ENCODE peak calls at places on chromosome 5, in ten cellular contexts. One of them, this sample, is unnamed.

GRCh38 chr5:94391996-94392395 is 226.4 kb downstream of the KIAA0825 start:
- DNase-seq in transverse colon: no peak
- DNase-seq in H1: no peak
- DNase-seq in stomach: no peak
- DNase-seq in sigmoid colon: no peak
- DNase-seq in HepG2: no peak
- DNase-seq in suprapubic skin: no peak
- DNase-seq in A549: no peak
- DNase-seq in tibial nerve: no peak
- DNase-seq in ovary: no peak
- DNase-seq in this sample: no peak

GRCh38 chr5:115511632-115512031 is 32.9 kb downstream of the FEM1C start:
- DNase-seq in suprapubic skin: no peak
- DNase-seq in HepG2: no peak
- DNase-seq in ovary: no peak
- DNase-seq in tibial nerve: no peak
- DNase-seq in sigmoid colon: no peak
- DNase-seq in transverse colon: no peak
- DNase-seq in stomach: no peak
- DNase-seq in A549: no peak
- DNase-seq in H1: no peak
- DNase-seq in this sample: no peak

GRCh38 chr5:94693043-94693822 is 74.8 kb downstream of the SLF1 start:
- DNase-seq in tibial nerve: no peak
- DNase-seq in suprapubic skin: no peak
- DNase-seq in sigmoid colon: no peak
- DNase-seq in A549: no peak
- DNase-seq in stomach: no peak
- DNase-seq in HepG2: peak
- DNase-seq in ovary: no peak
- DNase-seq in transverse colon: no peak
- DNase-seq in H1: no peak
- DNase-seq in this sample: no peak

GRCh38 chr5:143168171-143168681 is 235.3 kb downstream of the NR3C1 start:
- DNase-seq in tibial nerve: no peak
- DNase-seq in sigmoid colon: no peak
- DNase-seq in A549: no peak
- DNase-seq in suprapubic skin: no peak
- DNase-seq in ovary: no peak
- DNase-seq in HepG2: no peak
- DNase-seq in stomach: no peak
- DNase-seq in H1: no peak
- DNase-seq in transverse colon: no peak
- DNase-seq in this sample: no peak

GRCh38 chr5:134450374-134450773 is 38.7 kb upstream of the CDKN2AIPNL start:
- DNase-seq in suprapubic skin: no peak
- DNase-seq in H1: no peak
- DNase-seq in ovary: no peak
- DNase-seq in A549: no peak
- DNase-seq in HepG2: no peak
- DNase-seq in stomach: no peak
- DNase-seq in transverse colon: no peak
- DNase-seq in sigmoid colon: peak
- DNase-seq in tibial nerve: no peak
- DNase-seq in this sample: no peak

GRCh38 chr5:174271316-174271715 is 225.8 kb downstream of the NSG2 start:
- DNase-seq in stomach: no peak
- DNase-seq in sigmoid colon: no peak
- DNase-seq in ovary: no peak
- DNase-seq in HepG2: no peak
- DNase-seq in transverse colon: peak
- DNase-seq in A549: no peak
- DNase-seq in tibial nerve: no peak
- DNase-seq in H1: no peak
- DNase-seq in suprapubic skin: no peak
- DNase-seq in this sample: no peak

GRCh38 chr5:179700401-179700918 is 1.7 kb downstream of the CANX start:
- DNase-seq in tibial nerve: no peak
- DNase-seq in H1: no peak
- DNase-seq in ovary: no peak
- DNase-seq in stomach: no peak
- DNase-seq in HepG2: peak
- DNase-seq in suprapubic skin: no peak
- DNase-seq in transverse colon: no peak
- DNase-seq in sigmoid colon: no peak
- DNase-seq in A549: no peak
- DNase-seq in this sample: peak

GRCh38 chr5:120552638-120553037 is 88.5 kb downstream of the PRR16 start:
- DNase-seq in transverse colon: no peak
- DNase-seq in tibial nerve: no peak
- DNase-seq in H1: no peak
- DNase-seq in HepG2: no peak
- DNase-seq in A549: no peak
- DNase-seq in sigmoid colon: no peak
- DNase-seq in ovary: no peak
- DNase-seq in stomach: no peak
- DNase-seq in suprapubic skin: no peak
- DNase-seq in this sample: no peak

GRCh38 chr5:55934720-55935119 is 60.0 kb downstream of the IL6ST start:
- DNase-seq in sigmoid colon: no peak
- DNase-seq in HepG2: no peak
- DNase-seq in transverse colon: no peak
- DNase-seq in A549: no peak
- DNase-seq in H1: no peak
- DNase-seq in suprapubic skin: no peak
- DNase-seq in stomach: no peak
- DNase-seq in tibial nerve: no peak
- DNase-seq in ovary: no peak
- DNase-seq in this sample: no peak

GRCh38 chr5:55933377-55934116 is 61.2 kb downstream of the IL6ST start:
- DNase-seq in stomach: no peak
- DNase-seq in suprapubic skin: no peak
- DNase-seq in sigmoid colon: no peak
- DNase-seq in H1: no peak
- DNase-seq in A549: no peak
- DNase-seq in HepG2: no peak
- DNase-seq in tibial nerve: no peak
- DNase-seq in ovary: no peak
- DNase-seq in transverse colon: no peak
- DNase-seq in this sample: peak

GRCh38 chr5:55935371-55935770 is 59.4 kb downstream of the IL6ST start:
- DNase-seq in HepG2: no peak
- DNase-seq in ovary: no peak
- DNase-seq in H1: no peak
- DNase-seq in suprapubic skin: no peak
- DNase-seq in A549: no peak
- DNase-seq in sigmoid colon: no peak
- DNase-seq in tibial nerve: no peak
- DNase-seq in stomach: no peak
- DNase-seq in transverse colon: no peak
- DNase-seq in this sample: no peak

GRCh38 chr5:55934117-55934613 is 60.6 kb downstream of the IL6ST start:
- DNase-seq in HepG2: peak
- DNase-seq in tibial nerve: no peak
- DNase-seq in stomach: peak
- DNase-seq in transverse colon: no peak
- DNase-seq in H1: no peak
- DNase-seq in ovary: no peak
- DNase-seq in suprapubic skin: no peak
- DNase-seq in sigmoid colon: no peak
- DNase-seq in A549: peak
- DNase-seq in this sample: peak

DNA sequence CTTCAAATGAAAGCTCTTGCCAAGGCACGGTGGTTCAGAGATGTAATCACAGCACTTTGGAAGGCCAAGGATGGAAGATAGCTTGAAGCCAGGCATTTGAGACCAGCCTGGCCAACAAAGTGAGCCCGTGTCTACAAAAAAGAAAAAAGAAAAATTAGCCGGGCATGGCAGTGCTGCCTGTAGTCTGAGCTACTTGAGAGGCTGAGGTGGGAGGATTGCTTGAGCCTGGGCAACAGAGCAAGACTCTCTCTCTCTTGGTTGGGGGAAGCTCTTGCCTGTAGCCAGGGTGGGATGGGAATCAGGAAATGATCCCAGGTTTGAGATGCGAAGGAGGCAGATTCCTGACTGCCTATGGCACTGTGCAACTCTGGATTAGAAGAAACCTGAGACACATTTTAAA is 62.1 kb downstream of the IL6ST start:
- DNase-seq in H1: no peak
- DNase-seq in suprapubic skin: no peak
- DNase-seq in stomach: no peak
- DNase-seq in HepG2: no peak
- DNase-seq in ovary: no peak
- DNase-seq in sigmoid colon: no peak
- DNase-seq in tibial nerve: no peak
- DNase-seq in A549: no peak
- DNase-seq in transverse colon: no peak
- DNase-seq in this sample: no peak
- H3K27ac ChIP-seq in H1: no peak
- H3K27ac ChIP-seq in suprapubic skin: no peak
- H3K27ac ChIP-seq in stomach: no peak
- H3K27ac ChIP-seq in HepG2: peak
- H3K27ac ChIP-seq in ovary: no peak
- H3K27ac ChIP-seq in sigmoid colon: no peak
- H3K27ac ChIP-seq in tibial nerve: no peak
- H3K27ac ChIP-seq in A549: peak
- H3K27ac ChIP-seq in transverse colon: no peak
- H3K27ac ChIP-seq in this sample: no peak

DNA sequence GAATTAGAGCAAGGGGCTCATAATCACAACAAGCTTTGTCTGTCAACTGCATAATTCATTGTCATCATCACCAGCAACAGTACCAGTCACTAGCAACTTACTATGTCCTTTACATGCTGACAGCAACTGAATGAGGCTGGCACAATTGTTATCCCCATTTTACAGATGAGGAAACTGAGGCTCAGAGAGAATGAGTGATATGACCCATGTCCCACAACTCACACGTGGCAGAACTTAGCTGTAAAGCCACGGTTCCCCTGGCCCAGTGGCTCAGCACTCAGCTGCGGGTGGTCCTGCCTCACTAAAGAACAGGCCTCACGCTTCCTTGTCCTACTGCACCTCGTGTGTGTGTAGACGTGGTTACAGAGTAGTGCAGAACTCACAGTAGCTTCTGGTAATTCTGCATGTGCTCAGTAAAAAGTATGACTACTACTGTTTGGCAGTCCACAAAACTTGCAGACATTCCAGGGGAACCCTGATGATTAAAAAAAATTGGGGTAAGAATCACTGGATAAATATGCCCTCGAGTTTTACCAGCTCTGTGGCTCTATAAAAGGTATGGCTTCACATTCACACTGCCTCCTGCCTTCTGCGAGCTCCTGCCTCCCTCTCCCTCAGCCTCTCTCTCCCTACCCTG is 30.2 kb downstream of the AFAP1L1 start:
- DNase-seq in tibial nerve: no peak
- DNase-seq in sigmoid colon: no peak
- DNase-seq in H1: no peak
- DNase-seq in transverse colon: no peak
- DNase-seq in ovary: no peak
- DNase-seq in A549: no peak
- DNase-seq in suprapubic skin: no peak
- DNase-seq in stomach: no peak
- DNase-seq in HepG2: no peak
- DNase-seq in this sample: no peak
- TF ChIP-seq EP300 in tibial nerve: no peak
- TF ChIP-seq EP300 in sigmoid colon: no peak
- TF ChIP-seq EP300 in H1: no peak
- TF ChIP-seq EP300 in transverse colon: no peak
- TF ChIP-seq EP300 in ovary: no peak
- TF ChIP-seq EP300 in A549: no peak
- TF ChIP-seq EP300 in suprapubic skin: no peak
- TF ChIP-seq EP300 in stomach: no peak
- TF ChIP-seq EP300 in HepG2: no peak
- TF ChIP-seq EP300 in this sample: no peak

GRCh38 chr5:87138091-87138819 is 129.4 kb upstream of the RASA1 start:
- DNase-seq in sigmoid colon: no peak
- DNase-seq in HepG2: no peak
- DNase-seq in suprapubic skin: no peak
- DNase-seq in ovary: no peak
- DNase-seq in transverse colon: no peak
- DNase-seq in stomach: no peak
- DNase-seq in tibial nerve: no peak
- DNase-seq in H1: no peak
- DNase-seq in A549: no peak
- DNase-seq in this sample: no peak

GRCh38 chr5:87136096-87136495 is 131.6 kb upstream of the RASA1 start:
- DNase-seq in sigmoid colon: no peak
- DNase-seq in tibial nerve: no peak
- DNase-seq in transverse colon: no peak
- DNase-seq in H1: no peak
- DNase-seq in stomach: no peak
- DNase-seq in HepG2: no peak
- DNase-seq in suprapubic skin: no peak
- DNase-seq in A549: no peak
- DNase-seq in ovary: no peak
- DNase-seq in this sample: no peak

GRCh38 chr5:87137280-87137679 is 130.4 kb upstream of the RASA1 start:
- DNase-seq in suprapubic skin: no peak
- DNase-seq in sigmoid colon: no peak
- DNase-seq in HepG2: no peak
- DNase-seq in transverse colon: no peak
- DNase-seq in tibial nerve: peak
- DNase-seq in stomach: no peak
- DNase-seq in H1: no peak
- DNase-seq in ovary: no peak
- DNase-seq in A549: no peak
- DNase-seq in this sample: no peak

GRCh38 chr5:87139795-87140194 is 127.9 kb upstream of the RASA1 start:
- DNase-seq in transverse colon: no peak
- DNase-seq in H1: no peak
- DNase-seq in HepG2: no peak
- DNase-seq in tibial nerve: no peak
- DNase-seq in A549: no peak
- DNase-seq in ovary: no peak
- DNase-seq in suprapubic skin: no peak
- DNase-seq in stomach: no peak
- DNase-seq in sigmoid colon: no peak
- DNase-seq in this sample: no peak

GRCh38 chr5:87136733-87137132 is 130.9 kb upstream of the RASA1 start:
- DNase-seq in tibial nerve: no peak
- DNase-seq in sigmoid colon: no peak
- DNase-seq in H1: no peak
- DNase-seq in stomach: no peak
- DNase-seq in transverse colon: no peak
- DNase-seq in A549: no peak
- DNase-seq in ovary: no peak
- DNase-seq in HepG2: no peak
- DNase-seq in suprapubic skin: no peak
- DNase-seq in this sample: no peak
- H3K27ac ChIP-seq in tibial nerve: no peak
- H3K27ac ChIP-seq in sigmoid colon: no peak
- H3K27ac ChIP-seq in H1: no peak
- H3K27ac ChIP-seq in stomach: no peak
- H3K27ac ChIP-seq in transverse colon: no peak
- H3K27ac ChIP-seq in A549: no peak
- H3K27ac ChIP-seq in ovary: no peak
- H3K27ac ChIP-seq in HepG2: no peak
- H3K27ac ChIP-seq in suprapubic skin: no peak
- H3K27ac ChIP-seq in this sample: no peak

GRCh38 chr5:124889850-124890249 is 143.4 kb upstream of the ZNF608 start:
- DNase-seq in A549: no peak
- DNase-seq in HepG2: no peak
- DNase-seq in H1: no peak
- DNase-seq in transverse colon: no peak
- DNase-seq in stomach: no peak
- DNase-seq in tibial nerve: no peak
- DNase-seq in suprapubic skin: no peak
- DNase-seq in sigmoid colon: no peak
- DNase-seq in ovary: no peak
- DNase-seq in this sample: no peak

GRCh38 chr5:124888622-124889521 is 142.4 kb upstream of the ZNF608 start:
- DNase-seq in transverse colon: no peak
- DNase-seq in ovary: no peak
- DNase-seq in A549: no peak
- DNase-seq in suprapubic skin: no peak
- DNase-seq in sigmoid colon: no peak
- DNase-seq in tibial nerve: no peak
- DNase-seq in H1: no peak
- DNase-seq in stomach: no peak
- DNase-seq in HepG2: no peak
- DNase-seq in this sample: no peak

GRCh38 chr5:124887223-124887622 is 140.8 kb upstream of the ZNF608 start:
- DNase-seq in ovary: no peak
- DNase-seq in H1: no peak
- DNase-seq in transverse colon: no peak
- DNase-seq in suprapubic skin: no peak
- DNase-seq in HepG2: no peak
- DNase-seq in stomach: no peak
- DNase-seq in sigmoid colon: no peak
- DNase-seq in tibial nerve: no peak
- DNase-seq in A549: no peak
- DNase-seq in this sample: no peak

GRCh38 chr5:124889522-124889828 is 143.0 kb upstream of the ZNF608 start:
- DNase-seq in tibial nerve: no peak
- DNase-seq in sigmoid colon: no peak
- DNase-seq in suprapubic skin: no peak
- DNase-seq in transverse colon: no peak
- DNase-seq in stomach: no peak
- DNase-seq in A549: no peak
- DNase-seq in ovary: no peak
- DNase-seq in H1: no peak
- DNase-seq in HepG2: no peak
- DNase-seq in this sample: no peak

GRCh38 chr5:124888050-124888506 is 141.6 kb upstream of the ZNF608 start:
- DNase-seq in sigmoid colon: no peak
- DNase-seq in stomach: no peak
- DNase-seq in tibial nerve: no peak
- DNase-seq in H1: no peak
- DNase-seq in suprapubic skin: no peak
- DNase-seq in HepG2: peak
- DNase-seq in ovary: no peak
- DNase-seq in A549: peak
- DNase-seq in transverse colon: no peak
- DNase-seq in this sample: no peak
- TF ChIP-seq EP300 in sigmoid colon: no peak
- TF ChIP-seq EP300 in stomach: no peak
- TF ChIP-seq EP300 in tibial nerve: no peak
- TF ChIP-seq EP300 in H1: no peak
- TF ChIP-seq EP300 in suprapubic skin: no peak
- TF ChIP-seq EP300 in HepG2: peak
- TF ChIP-seq EP300 in ovary: no peak
- TF ChIP-seq EP300 in A549: no peak
- TF ChIP-seq EP300 in transverse colon: no peak
- TF ChIP-seq EP300 in this sample: no peak

This sample was measured in upper lobe of left lung.